ENCODE peak calls at places on chromosome 14, in five cellular contexts. One of them, this sample, is unnamed.
A peak's percentile ranks its signal among the peaks of the same experiment; 100 is the strongest.

GRCh38 chr14:103623883-103624482 is 5.0 kb upstream of the KLC1 start:
- DNase-seq in iPS-NIHi11: no peak
- DNase-seq in hippocampal formation: no peak
- DNase-seq in fibroblast of the aortic adventitia: no peak
- DNase-seq in GM12865: peak; percentile 64
- DNase-seq in this sample: no peak

GRCh38 chr14:26594148-26594547 is 3.7 kb downstream of the NOVA1 start:
- DNase-seq in GM12865: no peak
- DNase-seq in hippocampal formation: peak; percentile 31
- DNase-seq in iPS-NIHi11: no peak
- DNase-seq in fibroblast of the aortic adventitia: peak; percentile 11
- DNase-seq in this sample: no peak

GRCh38 chr14:71725802-71726638 is 206.2 kb upstream of the RGS6 start:
- DNase-seq in fibroblast of the aortic adventitia: peak; percentile 85
- DNase-seq in iPS-NIHi11: no peak
- DNase-seq in GM12865: no peak
- DNase-seq in hippocampal formation: no peak
- DNase-seq in this sample: no peak

GRCh38 chr14:31059152-31059924 is 33.2 kb upstream of the STRN3 start:
- DNase-seq in fibroblast of the aortic adventitia: peak; percentile 93
- DNase-seq in hippocampal formation: no peak
- DNase-seq in GM12865: no peak
- DNase-seq in iPS-NIHi11: peak; percentile 31
- DNase-seq in this sample: peak; percentile 83

GRCh38 chr14:93333631-93334095 is 827 bp upstream of the BTBD7 start:
- DNase-seq in fibroblast of the aortic adventitia: no peak
- DNase-seq in iPS-NIHi11: no peak
- DNase-seq in GM12865: no peak
- DNase-seq in hippocampal formation: no peak
- DNase-seq in this sample: no peak

GRCh38 chr14:27078176-27078575 is 480.3 kb upstream of the NOVA1 start:
- DNase-seq in fibroblast of the aortic adventitia: no peak
- DNase-seq in GM12865: no peak
- DNase-seq in iPS-NIHi11: no peak
- DNase-seq in hippocampal formation: no peak
- DNase-seq in this sample: no peak

GRCh38 chr14:79246200-79246599 is 965.1 kb downstream of the DIO2 start:
- DNase-seq in iPS-NIHi11: no peak
- DNase-seq in GM12865: no peak
- DNase-seq in hippocampal formation: no peak
- DNase-seq in fibroblast of the aortic adventitia: peak; percentile 4
- DNase-seq in this sample: no peak

GRCh38 chr14:24321212-24321975 is 10.1 kb downstream of the LTB4R start:
- DNase-seq in iPS-NIHi11: no peak
- DNase-seq in hippocampal formation: no peak
- DNase-seq in GM12865: no peak
- DNase-seq in fibroblast of the aortic adventitia: no peak
- DNase-seq in this sample: no peak

GRCh38 chr14:92464716-92465115 is 48.9 kb upstream of the RIN3 start:
- DNase-seq in iPS-NIHi11: no peak
- DNase-seq in hippocampal formation: no peak
- DNase-seq in fibroblast of the aortic adventitia: no peak
- DNase-seq in GM12865: no peak
- DNase-seq in this sample: no peak